ENCODE peak calls at places on chromosomes 4 and X, in four cellular contexts. L is H9, J is Calu3, B is ovary. H is an unnamed sample.

GRCh38 chr4:52813546-52813945 is 48.6 kb upstream of the RASL11B start:
- DNase-seq in L (no peak), J (no peak), B (no peak), H (no peak)

GRCh38 chrX:129316461-129316860 is 206.8 kb downstream of the SMARCA1 start:
- DNase-seq in L (no peak), J (no peak), B (no peak), H (no peak)

GRCh38 chr4:33780952-33781655 is 2463.2 kb downstream of the ARAP2 start:
- DNase-seq in L (no peak), J (no peak), B (no peak), H (no peak)

GRCh38 chrX:17809273-17809672 is 51.8 kb downstream of the RAI2 start:
- DNase-seq in L (no peak), J (no peak), B (no peak), H (no peak)

GRCh38 chr4:77284036-77284435 is 127.0 kb downstream of the CCNG2 start:
- DNase-seq in L (no peak), J (no peak), B (no peak), H (no peak)

GRCh38 chr4:152640058-152640921 is 39.5 kb downstream of the TMEM154 start:
- DNase-seq in L (no peak), J (no peak), B (no peak), H (peak)

GRCh38 chr4:86981789-86982188 is 47.0 kb downstream of the AFF1 start:
- DNase-seq in L (no peak), J (no peak), B (no peak), H (no peak)

GRCh38 chrX:115898382-115899001 is 272.1 kb upstream of the AGTR2 start:
- DNase-seq in L (peak), J (no peak), B (peak), H (peak)

GRCh38 chrX:40402771-40403533 is 177.8 kb upstream of the ATP6AP2 start:
- DNase-seq in L (no peak), J (peak), B (peak), H (no peak)

GRCh38 chr4:1599491-1600210 is 84.5 kb downstream of the FAM53A start:
- DNase-seq in L (no peak), J (no peak), B (no peak), H (no peak)

GRCh38 chrX:1452497-1453389 is at the start of gene ASMTL:
- DNase-seq in L (peak), J (peak), B (peak), H (peak)

GRCh38 chr4:128566688-128567087 is 242.8 kb upstream of the JADE1 start:
- DNase-seq in L (no peak), J (no peak), B (no peak), H (no peak)

GRCh38 chr4:38821739-38822138 is 17.1 kb upstream of the TLR1 start:
- DNase-seq in L (no peak), J (no peak), B (no peak), H (no peak)

GRCh38 chr4:76762136-76763130 is 135.5 kb downstream of the SOWAHB start:
- DNase-seq in L (no peak), J (no peak), B (no peak), H (no peak)

GRCh38 chrX:149512225-149512885 is 7.2 kb upstream of the IDS start:
- DNase-seq in L (peak), J (peak), B (no peak), H (peak)

GRCh38 chr4:139866270-139866962 is 200.8 kb downstream of the MGST2 start:
- DNase-seq in L (no peak), J (peak), B (no peak), H (no peak)

GRCh38 chr4:997375-998071 is 4.3 kb upstream of the SLC26A1 start:
- DNase-seq in L (no peak), J (no peak), B (peak), H (peak)

GRCh38 chr4:38283724-38284123 is 323.5 kb downstream of the PTTG2 start:
- DNase-seq in L (no peak), J (no peak), B (no peak), H (no peak)

GRCh38 chr4:71377561-71377960 is 38.7 kb downstream of the SLC4A4 start:
- DNase-seq in L (no peak), J (no peak), B (no peak), H (no peak)

GRCh38 chrX:111869639-111870034 is 6.3 kb upstream of the TRPC5OS start:
- DNase-seq in L (peak), J (peak), B (no peak), H (no peak)

GRCh38 chrX:3094261-3094660 is 53.0 kb downstream of the ARSF start:
- DNase-seq in L (no peak), J (peak), B (no peak), H (no peak)

GRCh38 chrX:153704021-153704526 is 16.3 kb downstream of the SLC6A8 start:
- DNase-seq in L (no peak), J (no peak), B (no peak), H (no peak)

GRCh38 chrX:153707406-153707805 is 16.8 kb downstream of the BCAP31 start:
- DNase-seq in L (no peak), J (no peak), B (no peak), H (no peak)

GRCh38 chrX:153706799-153707198 is 17.4 kb downstream of the BCAP31 start:
- DNase-seq in L (no peak), J (no peak), B (no peak), H (no peak)

GRCh38 chrX:153709726-153710674 is 14.2 kb downstream of the BCAP31 start:
- DNase-seq in L (no peak), J (no peak), B (no peak), H (peak)

DNA sequence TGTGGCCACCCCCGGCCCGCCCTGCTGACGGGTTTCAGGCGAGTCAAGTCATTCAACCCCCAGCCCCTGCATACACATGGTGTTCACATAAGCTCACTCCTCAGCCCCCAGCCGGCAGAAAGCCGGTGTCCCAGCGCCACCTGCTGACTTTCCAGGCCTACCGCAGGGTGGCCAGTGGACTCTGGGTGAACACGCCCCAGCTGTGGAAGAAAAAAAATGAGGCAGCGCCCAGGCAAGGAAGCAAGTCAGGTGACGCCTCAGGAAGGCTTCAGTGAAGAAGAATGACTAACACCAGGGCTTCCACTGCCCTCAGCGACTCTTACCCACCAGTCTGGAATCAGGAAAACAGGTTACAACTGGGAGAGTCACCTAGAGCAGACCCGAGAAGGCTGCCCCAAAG is 15.8 kb downstream of the BCAP31 start:
- DNase-seq in L (peak), J (peak), B (peak), H (peak)
- TF ChIP-seq CTCF in L (peak), J (peak), B (peak), H (peak)

DNA sequence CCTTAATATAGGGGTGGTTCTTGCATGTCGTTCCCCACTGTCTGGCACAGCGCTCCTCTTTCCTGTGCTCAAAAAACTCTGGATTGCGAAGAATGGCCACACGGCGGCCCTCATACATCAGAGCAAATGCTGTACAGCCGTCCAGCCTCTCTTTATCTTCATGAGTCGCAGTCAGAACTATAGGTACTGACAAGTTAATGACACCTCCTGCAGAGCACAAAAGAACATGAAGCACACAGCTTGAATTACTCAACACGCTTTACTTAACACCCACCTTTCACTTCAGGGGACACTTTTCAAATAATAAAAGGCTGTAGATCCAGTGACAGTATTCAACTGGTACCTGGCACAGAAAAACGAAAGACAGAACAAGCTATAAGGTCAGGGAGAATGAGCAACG is 65.3 kb downstream of the PAPSS1 start:
- DNase-seq in L (no peak), J (no peak), B (no peak), H (no peak)
- TF ChIP-seq CTCF in L (peak), J (no peak), B (no peak), H (no peak)

DNA sequence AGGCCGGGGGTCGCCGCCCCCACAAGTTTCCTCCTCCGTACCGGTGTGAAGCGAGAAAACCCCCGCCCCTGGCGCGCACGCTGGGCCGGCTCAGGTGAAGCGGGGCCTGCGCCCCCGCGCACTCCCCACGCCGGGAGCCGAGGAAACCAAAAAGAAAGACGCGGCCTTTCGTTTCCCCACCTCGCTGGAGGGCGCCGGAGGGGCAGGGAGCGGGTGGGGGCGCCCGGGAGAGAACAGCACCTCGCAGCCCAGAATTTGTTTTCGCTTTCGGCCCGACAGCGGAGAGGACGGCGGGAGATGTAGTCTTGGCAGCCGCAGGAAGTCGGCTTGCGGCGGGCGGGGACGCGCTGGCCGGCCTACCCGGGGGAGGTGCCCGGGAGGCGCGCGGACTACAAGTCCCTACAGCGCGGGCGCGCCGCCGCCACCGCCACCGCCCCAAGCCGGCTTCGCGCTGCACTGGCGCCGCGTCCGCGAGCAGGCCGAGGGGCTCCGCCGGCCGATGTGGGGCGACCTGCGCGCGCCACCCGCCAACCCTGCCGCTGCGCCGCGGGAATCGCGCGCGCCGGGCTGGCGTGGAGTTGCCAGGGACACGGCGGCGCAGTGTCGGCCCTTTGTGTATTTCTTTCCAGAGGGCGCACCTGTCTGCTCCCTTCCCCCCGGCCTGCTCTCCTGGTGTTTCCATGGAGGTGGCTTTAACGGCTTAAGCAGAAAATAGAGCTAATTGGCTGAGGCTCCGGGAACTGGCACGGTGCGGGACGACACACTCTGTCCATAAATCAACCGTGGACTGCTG is at the start of gene OTUD4:
- DNase-seq in L (peak), J (peak), B (peak), H (peak)
- TF ChIP-seq CTCF in L (peak), J (no peak), B (no peak), H (no peak)

GRCh38 chrX:95071621-95072020 is 1397.6 kb downstream of the FAM133A start:
- DNase-seq in L (no peak), J (no peak), B (no peak), H (no peak)

GRCh38 chrX:95065151-95065550 is 1391.1 kb downstream of the FAM133A start:
- DNase-seq in L (no peak), J (no peak), B (no peak), H (no peak)

GRCh38 chrX:95076449-95076848 is 1402.4 kb downstream of the FAM133A start:
- DNase-seq in L (no peak), J (no peak), B (no peak), H (no peak)

GRCh38 chrX:95071052-95071451 is 1397.0 kb downstream of the FAM133A start:
- DNase-seq in L (no peak), J (no peak), B (no peak), H (no peak)
- TF ChIP-seq CTCF in L (peak), J (no peak), B (no peak), H (no peak)

GRCh38 chr4:29708473-29708872 is 1011.7 kb upstream of the PCDH7 start:
- DNase-seq in L (no peak), J (no peak), B (no peak), H (no peak)

DNA sequence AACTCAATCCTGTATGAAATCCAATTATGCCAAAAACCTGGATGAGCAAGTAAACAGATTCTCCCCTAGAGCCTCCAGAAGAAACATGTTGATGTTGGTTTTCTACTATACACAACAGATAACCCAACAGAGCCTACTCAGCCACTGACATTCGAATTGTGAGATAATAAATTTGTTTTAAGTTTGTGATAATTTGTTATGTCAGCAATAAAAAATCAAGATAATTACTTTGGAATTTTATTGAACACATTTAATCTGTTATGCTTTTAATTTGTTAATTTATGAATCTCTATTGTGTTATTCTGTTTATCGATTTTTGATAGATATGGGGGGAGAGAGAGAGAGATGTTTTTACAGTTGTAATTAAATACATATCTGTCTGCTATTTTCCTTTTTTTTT is 1016.1 kb upstream of the PCDH7 start:
- DNase-seq in L (no peak), J (no peak), B (no peak), H (no peak)
- TF ChIP-seq CTCF in L (no peak), J (no peak), B (no peak), H (no peak)